ENCODE peak calls at places on chromosomes 2 and 18, in four cellular contexts. G is lower lobe of right lung, X is MM.1S, A is PC-3. N is an unnamed sample.

GRCh38 chr2:72183466-72183865 is 35.8 kb upstream of the CYP26B1 start:
- DNase-seq in G (no peak), X (no peak), A (no peak), N (no peak)

GRCh38 chr18:57854726-57855125 is 51.6 kb upstream of the ATP8B1 start:
- DNase-seq in A (peak), X (no peak), G (no peak), N (no peak)

GRCh38 chr2:233373316-233373715 is 19.0 kb downstream of the DGKD start:
- DNase-seq in A (no peak), G (no peak), X (no peak), N (no peak)

GRCh38 chr2:13106302-13106701 is 389.6 kb downstream of the TRIB2 start:
- DNase-seq in X (peak), G (no peak), A (no peak), N (no peak)

GRCh38 chr2:128347701-128348504 is 29.2 kb upstream of the HS6ST1 start:
- DNase-seq in X (no peak), G (peak), A (peak), N (peak)

GRCh38 chr2:8477511-8478132 is 204.2 kb upstream of the ID2 start:
- DNase-seq in A (peak), X (peak), G (peak), N (no peak)

GRCh38 chr2:239275871-239276812 is 124.7 kb downstream of the HDAC4 start:
- DNase-seq in X (no peak), A (no peak), G (peak), N (peak)

GRCh38 chr18:44325903-44326650 is 354.6 kb upstream of the SETBP1 start:
- DNase-seq in A (peak), G (no peak), X (peak), N (peak)

GRCh38 chr2:240333985-240334384 is 101.5 kb upstream of the GPC1 start:
- DNase-seq in G (no peak), A (no peak), X (no peak), N (no peak)

GRCh38 chr2:196130039-196130825 is 41.1 kb downstream of the STK17B start:
- DNase-seq in G (no peak), A (no peak), X (no peak), N (no peak)

GRCh38 chr18:13548106-13548819 is 178.1 kb downstream of the FAM210A start:
- DNase-seq in X (no peak), A (no peak), G (no peak), N (no peak)

GRCh38 chr2:206160807-206161179 is 1.1 kb downstream of the EEF1B2 start:
- DNase-seq in X (no peak), A (no peak), G (no peak), N (no peak)

GRCh38 chr2:2293527-2294089 is 37.5 kb downstream of the MYT1L start:
- DNase-seq in A (no peak), X (no peak), G (no peak), N (no peak)

GRCh38 chr2:179263015-179263414 is 1.6 kb downstream of the SESTD1 start:
- DNase-seq in A (peak), X (no peak), G (no peak), N (no peak)

GRCh38 chr2:100124746-100125145 is 17.6 kb downstream of the AFF3 start:
- DNase-seq in X (no peak), G (no peak), A (peak), N (no peak)

GRCh38 chr2:208025814-208026184 is 472 bp upstream of the PLEKHM3 start:
- DNase-seq in A (no peak), G (no peak), X (no peak), N (no peak)

GRCh38 chr2:222842517-222843174 is 18.2 kb upstream of the ACSL3 start:
- DNase-seq in X (no peak), G (no peak), A (peak), N (no peak)

GRCh38 chr2:46942891-46943626 is 27.5 kb upstream of the MCFD2 start:
- DNase-seq in X (peak), G (no peak), A (no peak), N (no peak)

GRCh38 chr2:15189236-15189635 is 371.9 kb downstream of the NBAS start:
- DNase-seq in G (no peak), A (no peak), X (no peak), N (no peak)

GRCh38 chr2:23651187-23651983 is 266.4 kb downstream of the KLHL29 start:
- DNase-seq in X (no peak), G (no peak), A (peak), N (no peak)

GRCh38 chr2:10497797-10498251 is 49.7 kb upstream of the ODC1 start:
- DNase-seq in X (no peak), G (no peak), A (peak), N (no peak)

GRCh38 chr2:138122891-138123290 is 158.6 kb downstream of the HNMT start:
- DNase-seq in A (peak), X (no peak), G (no peak), N (no peak)

GRCh38 chr18:9126337-9126736 is 10.2 kb upstream of the ANKRD12 start:
- DNase-seq in X (no peak), G (no peak), A (no peak), N (no peak)

GRCh38 chr2:160241251-160242137 is 41.4 kb upstream of the ITGB6 start:
- DNase-seq in X (no peak), G (peak), A (peak), N (peak)

GRCh38 chr2:227503433-227504406 is 31.8 kb downstream of the AGFG1 start:
- DNase-seq in A (peak), X (no peak), G (no peak), N (no peak)

GRCh38 chr2:196963961-196964360 is 37.5 kb upstream of the PGAP1 start:
- DNase-seq in A (no peak), X (no peak), G (no peak), N (no peak)

GRCh38 chr2:38743672-38744398 is 7.3 kb downstream of the SRSF7 start:
- DNase-seq in A (no peak), G (no peak), X (no peak), N (no peak)

GRCh38 chr2:23567382-23567781 is 182.4 kb downstream of the KLHL29 start:
- DNase-seq in A (no peak), X (no peak), G (no peak), N (no peak)

GRCh38 chr2:42931147-42931817 is 138.9 kb upstream of the HAAO start:
- DNase-seq in A (no peak), G (no peak), X (no peak), N (no peak)

GRCh38 chr2:20050712-20051517 is 513 bp downstream of the LAPTM4A start:
- DNase-seq in A (peak), G (peak), X (peak), N (peak)

GRCh38 chr18:56615738-56616520 is 22.5 kb downstream of the TXNL1 start:
- DNase-seq in A (no peak), X (no peak), G (peak), N (no peak)

GRCh38 chr2:120562218-120563005 is 173.3 kb upstream of the GLI2 start:
- DNase-seq in X (no peak), A (no peak), G (no peak), N (no peak)

GRCh38 chr2:240810199-240810598 is 9.8 kb downstream of the KIF1A start:
- DNase-seq in X (no peak), A (peak), G (no peak), N (no peak)

GRCh38 chr2:161046876-161047275 is 113.4 kb upstream of the TANK start:
- DNase-seq in G (no peak), X (no peak), A (no peak), N (no peak)

GRCh38 chr2:219627105-219628100 is at the start of gene SLC4A3:
- DNase-seq in X (peak), G (no peak), A (peak), N (no peak)

GRCh38 chr2:226514895-226515294 is 284.7 kb downstream of the IRS1 start:
- DNase-seq in A (peak), G (no peak), X (no peak), N (no peak)

GRCh38 chr2:11967946-11968465 is 221.6 kb downstream of the LPIN1 start:
- DNase-seq in G (no peak), X (no peak), A (no peak), N (no peak)

GRCh38 chr2:68250652-68251186 is 1.6 kb downstream of the PPP3R1 start:
- DNase-seq in X (no peak), G (no peak), A (peak), N (no peak)

GRCh38 chr2:68248361-68248760 is 4.0 kb downstream of the PPP3R1 start:
- DNase-seq in X (no peak), G (no peak), A (peak), N (no peak)

GRCh38 chr2:68251187-68251854 is 1.0 kb downstream of the PPP3R1 start:
- DNase-seq in X (peak), A (peak), G (peak), N (peak)

GRCh38 chr2:68250196-68250595 is 2.1 kb downstream of the PPP3R1 start:
- DNase-seq in X (no peak), G (no peak), A (no peak), N (no peak)

DNA sequence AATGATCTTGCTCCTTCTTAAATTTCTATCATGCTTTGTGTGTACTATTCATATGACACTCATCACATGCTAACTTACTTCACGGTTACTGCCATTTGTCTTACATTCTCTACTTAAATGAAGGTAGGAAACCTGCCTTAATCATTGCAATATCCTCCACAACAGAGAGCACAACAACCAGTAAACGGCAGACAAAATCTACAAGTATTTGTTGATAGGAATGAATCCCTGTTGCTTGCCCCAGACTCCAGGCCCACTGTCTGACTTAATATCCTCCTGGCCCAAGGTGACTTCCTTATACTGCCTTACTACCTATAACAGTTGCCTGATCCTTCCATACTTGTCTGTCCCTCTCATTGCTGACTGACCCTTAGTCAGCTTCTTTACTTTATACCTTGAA is 3.5 kb downstream of the PPP3R1 start:
- DNase-seq in G (no peak), A (no peak), X (no peak), N (no peak)
- H3K4me3 ChIP-seq in G (no peak), A (peak), X (no peak), N (no peak)

GRCh38 chr2:214378455-214379103 is 32.3 kb upstream of the VWC2L start:
- DNase-seq in A (peak), G (no peak), X (no peak), N (no peak)
- TF ChIP-seq CTCF in A (peak), G (no peak), X (no peak), N (no peak)

GRCh38 chr18:69123421-69123820 is 277.3 kb upstream of the DOK6 start:
- DNase-seq in G (no peak), X (no peak), A (no peak), N (no peak)

GRCh38 chr18:69127844-69128486 is 272.7 kb upstream of the DOK6 start:
- DNase-seq in X (no peak), A (no peak), G (no peak), N (no peak)

GRCh38 chr18:69128978-69129377 is 271.7 kb upstream of the DOK6 start:
- DNase-seq in G (no peak), A (no peak), X (no peak), N (no peak)
- H3K4me3 ChIP-seq in G (no peak), A (no peak), X (no peak), N (no peak)

DNA sequence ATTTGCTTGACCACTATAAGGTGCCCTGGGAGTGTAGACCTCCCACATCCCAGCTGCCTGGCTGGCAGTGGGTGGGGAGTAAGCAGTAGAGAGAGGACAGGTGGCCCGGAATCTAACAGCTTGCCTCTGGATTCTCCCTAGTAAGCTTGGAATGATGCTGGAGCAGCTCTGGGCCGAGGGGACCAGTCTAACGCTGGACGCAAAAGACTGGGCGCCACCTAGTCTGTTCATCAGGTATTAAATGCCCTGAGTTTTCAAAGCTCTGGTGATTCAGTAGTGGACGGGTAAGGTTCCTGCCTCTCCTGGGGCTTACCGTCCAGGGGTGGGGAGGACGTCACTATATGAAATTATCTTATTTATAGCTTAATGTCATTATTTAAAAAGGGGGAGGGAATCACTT is 648 bp upstream of the LYPD6B start:
- DNase-seq in A (peak), X (no peak), G (no peak), N (no peak)
- TF ChIP-seq CTCF in A (peak), X (no peak), G (no peak), N (no peak)

DNA sequence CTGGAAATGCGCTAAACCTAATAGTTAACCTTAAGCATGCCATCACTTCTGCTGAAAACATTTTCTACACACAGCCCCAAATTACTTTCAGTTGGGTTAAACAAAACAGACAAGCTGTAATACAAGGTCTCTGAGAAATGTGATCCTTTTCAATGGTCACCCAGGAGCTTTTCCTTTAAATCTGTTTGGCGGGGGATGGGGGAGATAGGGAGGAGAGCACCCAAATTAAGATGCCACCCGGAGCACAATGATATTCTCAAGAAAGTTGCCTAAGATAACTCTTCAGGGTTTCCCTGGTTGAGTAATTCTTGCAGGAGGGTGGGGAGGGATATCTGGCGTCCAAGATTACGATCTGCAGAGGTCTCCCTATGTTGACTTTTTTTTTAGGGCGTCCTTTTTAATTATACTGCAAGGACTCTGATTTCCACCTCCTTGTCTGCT is 971 bp downstream of the GAREM1 start:
- DNase-seq in G (no peak), X (peak), A (peak), N (no peak)
- H3K4me3 ChIP-seq in G (peak), X (peak), A (peak), N (peak)

DNA sequence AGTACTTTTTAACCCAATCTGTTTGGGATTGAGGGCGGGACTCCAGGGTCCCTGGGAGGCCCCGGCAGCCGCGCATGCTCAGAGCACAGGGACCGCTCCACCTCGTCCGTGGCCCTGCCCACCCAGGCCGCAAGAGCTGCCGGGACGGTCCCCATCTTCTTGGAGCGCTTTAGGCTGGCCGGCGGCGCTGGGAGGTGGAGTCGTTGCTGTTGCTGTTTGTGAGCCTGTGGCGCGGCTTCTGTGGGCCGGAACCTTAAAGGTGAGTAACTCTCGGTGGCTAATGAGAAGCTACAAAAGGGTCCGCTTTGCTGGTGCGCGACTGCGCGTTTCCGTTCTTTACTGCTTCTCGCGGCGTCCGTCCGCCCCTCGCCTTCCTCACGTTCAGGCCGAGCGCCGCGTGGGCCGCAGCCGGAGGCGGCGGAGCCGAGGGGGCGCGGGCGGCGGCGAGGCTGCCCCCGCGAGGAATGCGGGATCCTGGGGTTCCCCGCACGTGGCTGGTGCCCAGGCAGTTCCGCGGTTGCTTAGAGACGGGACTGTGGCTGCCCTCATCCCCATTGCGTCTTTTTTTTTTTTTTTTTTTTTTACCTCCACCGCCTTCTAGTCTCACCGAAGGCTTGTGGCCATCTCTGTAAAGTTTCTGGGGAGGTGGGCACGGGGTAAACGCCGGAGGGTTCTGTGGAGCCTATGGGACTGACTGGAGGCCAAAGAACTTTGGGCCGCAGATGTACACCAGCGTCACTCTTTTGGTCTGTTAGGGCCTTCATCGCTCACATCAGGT is at the start of gene SSB:
- DNase-seq in X (peak), G (peak), A (peak), N (peak)
- TF ChIP-seq CTCF in X (no peak), G (no peak), A (no peak), N (no peak)

DNA sequence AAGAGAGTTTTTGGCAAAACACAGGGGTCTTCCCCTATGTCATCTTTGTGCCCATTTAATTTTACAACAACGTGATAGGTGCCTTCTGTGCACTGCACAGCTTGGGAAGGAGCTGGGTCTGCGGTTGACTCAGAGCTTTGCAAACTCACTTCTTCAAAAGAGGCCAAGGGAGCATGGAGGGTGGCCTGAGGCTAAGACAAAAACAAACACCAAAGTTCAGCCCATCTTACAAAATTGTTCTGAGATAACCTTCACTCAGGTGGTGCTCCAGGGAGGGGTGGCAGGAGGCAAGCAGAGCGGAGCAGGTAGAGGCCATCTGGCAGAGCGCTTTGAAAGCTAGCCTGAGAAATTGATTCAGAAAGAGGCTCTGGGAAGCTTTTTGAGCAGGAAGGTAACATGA is 9.8 kb downstream of the SOWAHC start:
- DNase-seq in G (no peak), A (no peak), X (no peak), N (no peak)
- H3K4me3 ChIP-seq in G (no peak), A (no peak), X (no peak), N (no peak)

GRCh38 chr2:28956415-28956826 is 24.7 kb upstream of the TOGARAM2 start:
- DNase-seq in A (no peak), G (peak), X (no peak), N (no peak)
- TF ChIP-seq CTCF in A (no peak), G (no peak), X (no peak), N (no peak)

GRCh38 chr18:7084080-7084765 is 33.4 kb downstream of the LAMA1 start:
- DNase-seq in A (no peak), G (no peak), X (no peak), N (no peak)

GRCh38 chr18:7084766-7085080 is 32.9 kb downstream of the LAMA1 start:
- DNase-seq in X (no peak), A (no peak), G (no peak), N (no peak)

GRCh38 chr18:7090771-7091170 is 26.8 kb downstream of the LAMA1 start:
- DNase-seq in G (no peak), X (no peak), A (no peak), N (no peak)

GRCh38 chr18:7094432-7094831 is 23.2 kb downstream of the LAMA1 start:
- DNase-seq in X (no peak), G (no peak), A (no peak), N (no peak)

GRCh38 chr18:7089369-7089768 is 28.2 kb downstream of the LAMA1 start:
- DNase-seq in X (no peak), G (no peak), A (no peak), N (no peak)
- H3K4me3 ChIP-seq in X (no peak), G (no peak), A (no peak), N (no peak)